ENCODE peak calls at places on chromosomes 3 and 15, in nine cellular contexts. Z is natural killer cell; R is HT1080; I is activated naive CD4-positive, alpha-beta T cell treated with anti-CD3 and anti-CD28 coated beads, Interleukin-2, amount 50 U/mL, for 16 hours; W is NCI-H82; H is activated T-cell treated with anti-CD3 and anti-CD28 coated beads for 48 hours; C is cardiac septum; E is breast epithelium; M is A172. D is an unnamed sample.

GRCh38 chr3:137766069-137766960 is 2.2 kb downstream of the SOX14 start:
- DNase-seq in Z (no peak), R (no peak), I (no peak), W (no peak), H (no peak), C (no peak), E (no peak), M (no peak), D (no peak)

GRCh38 chr3:11530153-11530721 is 113.5 kb downstream of the VGLL4 start:
- DNase-seq in Z (no peak), R (peak; percentile 70), I (no peak), W (no peak), H (no peak), C (no peak), E (no peak), M (peak; percentile 90), D (peak; percentile 83)

GRCh38 chr3:35635931-35636683 is 3.2 kb upstream of the ARPP21 start:
- DNase-seq in Z (no peak), R (no peak), I (no peak), W (no peak), H (no peak), C (no peak), E (no peak), M (no peak), D (no peak)

GRCh38 chr15:82040862-82041261 is 5.0 kb downstream of the MEX3B start:
- DNase-seq in Z (no peak), R (no peak), I (no peak), W (peak; percentile 94), H (no peak), C (no peak), E (no peak), M (no peak), D (no peak)

GRCh38 chr3:151234825-151235224 is 31.8 kb upstream of the GPR171 start:
- DNase-seq in Z (no peak), R (no peak), I (no peak), W (no peak), H (no peak), C (no peak), E (no peak), M (no peak), D (no peak)

GRCh38 chr15:66004618-66005262 is 135.4 kb downstream of the RAB11A start:
- DNase-seq in Z (no peak), R (no peak), I (no peak), W (peak; percentile 29), H (no peak), C (no peak), E (no peak), M (peak; percentile 32), D (no peak)

GRCh38 chr3:186901135-186901734 is 29.1 kb upstream of the ST6GAL1 start:
- DNase-seq in Z (no peak), R (peak; percentile 27), I (no peak), W (no peak), H (no peak), C (no peak), E (no peak), M (peak; percentile 11), D (no peak)

GRCh38 chr3:8301977-8302589 is 199.5 kb upstream of the LMCD1 start:
- DNase-seq in Z (no peak), R (peak; percentile 60), I (no peak), W (peak; percentile 80), H (no peak), C (no peak), E (no peak), M (peak; percentile 50), D (no peak)

GRCh38 chr3:111667621-111668239 is 72.6 kb upstream of the ZBED2 start:
- DNase-seq in Z (peak; percentile 46), R (peak; percentile 49), I (peak; percentile 65), W (no peak), H (peak; percentile 38), C (no peak), E (no peak), M (peak; percentile 45), D (no peak)

GRCh38 chr15:99009741-99010370 is 2.3 kb upstream of the PGPEP1L start:
- DNase-seq in Z (no peak), R (no peak), I (no peak), W (peak; percentile 82), H (no peak), C (no peak), E (no peak), M (no peak), D (no peak)

D was measured in sigmoid colon.